ENCODE peak calls at places on chromosomes 3 and 15, in five cellular contexts. One of them, this sample, is unnamed.

GRCh38 chr15:58697220-58697619 is 52.3 kb downstream of the ADAM10 start:
- DNase-seq in SK-N-SH: no peak
- DNase-seq in hepatocyte: no peak
- DNase-seq in H9: no peak
- DNase-seq in mammary epithelial cell: no peak
- DNase-seq in this sample: no peak

GRCh38 chr15:40040770-40041169 is 1.8 kb upstream of the SRP14 start:
- DNase-seq in mammary epithelial cell: no peak
- DNase-seq in SK-N-SH: no peak
- DNase-seq in H9: no peak
- DNase-seq in hepatocyte: no peak
- DNase-seq in this sample: no peak

GRCh38 chr3:37249294-37249693 is 74.9 kb upstream of the LRRFIP2 start:
- DNase-seq in SK-N-SH: no peak
- DNase-seq in H9: no peak
- DNase-seq in hepatocyte: no peak
- DNase-seq in mammary epithelial cell: no peak
- DNase-seq in this sample: no peak

GRCh38 chr3:126310816-126311215 is 46.4 kb downstream of the KLF15 start:
- DNase-seq in H9: no peak
- DNase-seq in hepatocyte: no peak
- DNase-seq in SK-N-SH: no peak
- DNase-seq in mammary epithelial cell: no peak
- DNase-seq in this sample: no peak

GRCh38 chr3:135528638-135529037 is 436.9 kb upstream of the PPP2R3A start:
- DNase-seq in hepatocyte: peak; percentile 15
- DNase-seq in mammary epithelial cell: no peak
- DNase-seq in SK-N-SH: no peak
- DNase-seq in H9: no peak
- DNase-seq in this sample: no peak

GRCh38 chr3:112847692-112848091 is 1.0 kb upstream of the CD200R1L start:
- DNase-seq in mammary epithelial cell: no peak
- DNase-seq in SK-N-SH: no peak
- DNase-seq in H9: no peak
- DNase-seq in hepatocyte: no peak
- DNase-seq in this sample: no peak

GRCh38 chr15:71518661-71519060 is 291.7 kb upstream of the NR2E3 start:
- DNase-seq in mammary epithelial cell: peak; percentile 30
- DNase-seq in H9: no peak
- DNase-seq in SK-N-SH: no peak
- DNase-seq in hepatocyte: no peak
- DNase-seq in this sample: no peak

GRCh38 chr15:65323071-65323511 is 18.6 kb downstream of the RNU5B-1 start:
- DNase-seq in SK-N-SH: peak; percentile 94
- DNase-seq in mammary epithelial cell: no peak
- DNase-seq in hepatocyte: peak; percentile 76
- DNase-seq in H9: no peak
- DNase-seq in this sample: no peak

GRCh38 chr3:69004183-69004582 is 9.3 kb downstream of the EOGT start:
- DNase-seq in SK-N-SH: no peak
- DNase-seq in mammary epithelial cell: no peak
- DNase-seq in hepatocyte: no peak
- DNase-seq in H9: no peak
- DNase-seq in this sample: no peak

GRCh38 chr3:146187334-146187950 is 26.5 kb upstream of the PLOD2 start:
- DNase-seq in hepatocyte: peak; percentile 52
- DNase-seq in mammary epithelial cell: no peak
- DNase-seq in H9: no peak
- DNase-seq in SK-N-SH: no peak
- DNase-seq in this sample: peak; percentile 69

DNA sequence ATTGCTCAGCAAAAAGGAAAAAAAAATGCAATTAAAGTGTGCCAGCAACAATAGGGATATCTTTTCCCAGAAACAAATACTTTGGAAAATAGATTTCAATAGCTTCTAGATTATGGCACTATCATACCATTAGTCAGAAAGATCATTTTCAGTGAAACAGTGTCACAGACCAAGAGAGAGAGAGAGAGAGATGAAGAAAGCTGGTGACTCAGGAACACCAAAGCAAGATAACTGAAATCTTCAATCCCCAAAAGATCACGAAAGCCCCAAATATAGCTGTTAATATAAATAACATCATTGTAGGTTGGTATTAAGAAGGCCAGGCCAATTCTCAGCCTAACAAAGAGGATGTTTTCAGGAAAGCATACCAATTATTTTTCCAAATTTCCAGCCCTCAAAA is 57.4 kb downstream of the ZIC4 start:
- DNase-seq in SK-N-SH: no peak
- DNase-seq in hepatocyte: no peak
- DNase-seq in H9: no peak
- DNase-seq in mammary epithelial cell: no peak
- DNase-seq in this sample: no peak
- H3K4me1 ChIP-seq in SK-N-SH: no peaks in the 10 kb centered on the region
- H3K4me1 ChIP-seq in hepatocyte: no peaks in the 10 kb centered on the region
- H3K4me1 ChIP-seq in H9: no peaks in the 10 kb centered on the region
- H3K4me1 ChIP-seq in mammary epithelial cell: no peaks in the 10 kb centered on the region
- H3K4me1 ChIP-seq in this sample: no peaks in the 10 kb centered on the region

GRCh38 chr15:100528833-100529428 is at the start of gene CERS3:
- DNase-seq in hepatocyte: no peak
- DNase-seq in H9: no peak
- DNase-seq in SK-N-SH: no peak
- DNase-seq in mammary epithelial cell: peak; percentile 62
- DNase-seq in this sample: no peak

GRCh38 chr15:100531823-100532222 is 3.1 kb upstream of the CERS3 start:
- DNase-seq in hepatocyte: no peak
- DNase-seq in SK-N-SH: no peak
- DNase-seq in mammary epithelial cell: no peak
- DNase-seq in H9: no peak
- DNase-seq in this sample: no peak

GRCh38 chr15:100533934-100534333 is 5.2 kb upstream of the CERS3 start:
- DNase-seq in H9: no peak
- DNase-seq in SK-N-SH: no peak
- DNase-seq in mammary epithelial cell: peak; percentile 42
- DNase-seq in hepatocyte: no peak
- DNase-seq in this sample: no peak

GRCh38 chr15:100525894-100526512 is 2.7 kb downstream of the CERS3 start:
- DNase-seq in H9: no peak
- DNase-seq in hepatocyte: peak; percentile 42
- DNase-seq in SK-N-SH: no peak
- DNase-seq in mammary epithelial cell: no peak
- DNase-seq in this sample: no peak

DNA sequence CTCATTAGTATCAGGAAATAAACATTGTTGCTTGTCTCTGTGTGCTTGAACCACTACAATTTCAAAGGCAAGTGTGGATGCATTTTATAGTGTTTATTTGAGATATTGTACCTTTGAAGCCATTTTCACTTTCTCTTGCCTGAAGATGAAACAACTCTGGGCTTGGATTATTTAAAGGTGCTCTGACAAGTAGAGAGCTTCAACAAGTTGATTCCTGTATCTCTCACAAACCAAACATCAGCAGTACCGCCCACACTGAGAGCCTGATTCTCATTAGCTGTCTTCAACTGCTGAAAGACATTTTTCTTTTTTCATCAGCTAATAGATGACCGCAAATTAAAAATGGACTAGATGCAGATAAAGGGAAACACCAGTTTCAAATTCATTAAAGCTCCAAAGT is 806 bp upstream of the CERS3 start:
- DNase-seq in hepatocyte: no peak
- DNase-seq in H9: no peak
- DNase-seq in SK-N-SH: no peak
- DNase-seq in mammary epithelial cell: peak; percentile 71
- DNase-seq in this sample: no peak
- H3K4me2 ChIP-seq in hepatocyte: no peak overlapping the region
- H3K4me2 ChIP-seq in H9: no peak overlapping the region
- H3K4me2 ChIP-seq in SK-N-SH: no peak overlapping the region
- H3K4me2 ChIP-seq in mammary epithelial cell: peak overlapping the region; percentile 79
- H3K4me2 ChIP-seq in this sample: no peak overlapping the region

GRCh38 chr3:71388535-71389120 is 194.9 kb downstream of the FOXP1 start:
- DNase-seq in mammary epithelial cell: no peak
- DNase-seq in SK-N-SH: no peak
- DNase-seq in H9: no peak
- DNase-seq in hepatocyte: no peak
- DNase-seq in this sample: peak; percentile 72
- H3K79me2 ChIP-seq in mammary epithelial cell: no peaks in the 10 kb centered on the region
- H3K79me2 ChIP-seq in SK-N-SH: peaks cover 92% of the 10 kb centered on the region
- H3K79me2 ChIP-seq in H9: no peaks in the 10 kb centered on the region
- H3K79me2 ChIP-seq in hepatocyte: peaks cover 36% of the 10 kb centered on the region
- H3K79me2 ChIP-seq in this sample: peaks cover 91% of the 10 kb centered on the region

GRCh38 chr3:46427929-46428833 is 21.1 kb downstream of the CCRL2 start:
- DNase-seq in SK-N-SH: no peak
- DNase-seq in H9: no peak
- DNase-seq in hepatocyte: peak; percentile 53
- DNase-seq in mammary epithelial cell: no peak
- DNase-seq in this sample: peak; percentile 57

GRCh38 chr3:46435327-46435726 is 28.3 kb downstream of the CCRL2 start:
- DNase-seq in hepatocyte: no peak
- DNase-seq in SK-N-SH: no peak
- DNase-seq in mammary epithelial cell: no peak
- DNase-seq in H9: no peak
- DNase-seq in this sample: no peak

GRCh38 chr3:46429250-46429649 is 22.2 kb downstream of the CCRL2 start:
- DNase-seq in H9: no peak
- DNase-seq in mammary epithelial cell: no peak
- DNase-seq in hepatocyte: peak; percentile 26
- DNase-seq in SK-N-SH: no peak
- DNase-seq in this sample: no peak

GRCh38 chr3:46433841-46434240 is 26.8 kb downstream of the CCRL2 start:
- DNase-seq in hepatocyte: no peak
- DNase-seq in mammary epithelial cell: no peak
- DNase-seq in H9: no peak
- DNase-seq in SK-N-SH: no peak
- DNase-seq in this sample: no peak

DNA sequence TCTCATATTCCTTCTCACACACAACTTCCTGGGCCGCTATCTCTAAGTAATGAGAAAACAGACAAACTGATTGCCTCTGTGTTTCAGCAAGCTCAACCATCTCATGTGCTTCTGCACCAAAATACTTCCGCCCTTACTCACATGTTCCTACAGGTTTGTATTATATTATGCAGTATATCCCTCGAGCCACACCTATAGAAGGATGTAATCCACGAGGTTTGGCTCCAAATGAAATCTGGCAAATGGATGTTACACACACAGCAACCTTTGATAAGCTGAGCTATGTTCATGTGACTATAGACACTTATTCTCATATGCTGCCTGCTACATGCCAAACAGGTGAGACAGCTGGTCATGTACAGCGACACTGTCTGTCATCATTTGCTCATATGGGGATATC is 22.6 kb downstream of the CCRL2 start:
- DNase-seq in mammary epithelial cell: peak; percentile 92
- DNase-seq in H9: no peak
- DNase-seq in SK-N-SH: no peak
- DNase-seq in hepatocyte: peak; percentile 40
- DNase-seq in this sample: no peak
- H3K4me1 ChIP-seq in mammary epithelial cell: peaks cover 45% of the 10 kb centered on the region
- H3K4me1 ChIP-seq in H9: no peaks in the 10 kb centered on the region
- H3K4me1 ChIP-seq in SK-N-SH: no peaks in the 10 kb centered on the region
- H3K4me1 ChIP-seq in hepatocyte: peaks cover 15% of the 10 kb centered on the region
- H3K4me1 ChIP-seq in this sample: no peaks in the 10 kb centered on the region

DNA sequence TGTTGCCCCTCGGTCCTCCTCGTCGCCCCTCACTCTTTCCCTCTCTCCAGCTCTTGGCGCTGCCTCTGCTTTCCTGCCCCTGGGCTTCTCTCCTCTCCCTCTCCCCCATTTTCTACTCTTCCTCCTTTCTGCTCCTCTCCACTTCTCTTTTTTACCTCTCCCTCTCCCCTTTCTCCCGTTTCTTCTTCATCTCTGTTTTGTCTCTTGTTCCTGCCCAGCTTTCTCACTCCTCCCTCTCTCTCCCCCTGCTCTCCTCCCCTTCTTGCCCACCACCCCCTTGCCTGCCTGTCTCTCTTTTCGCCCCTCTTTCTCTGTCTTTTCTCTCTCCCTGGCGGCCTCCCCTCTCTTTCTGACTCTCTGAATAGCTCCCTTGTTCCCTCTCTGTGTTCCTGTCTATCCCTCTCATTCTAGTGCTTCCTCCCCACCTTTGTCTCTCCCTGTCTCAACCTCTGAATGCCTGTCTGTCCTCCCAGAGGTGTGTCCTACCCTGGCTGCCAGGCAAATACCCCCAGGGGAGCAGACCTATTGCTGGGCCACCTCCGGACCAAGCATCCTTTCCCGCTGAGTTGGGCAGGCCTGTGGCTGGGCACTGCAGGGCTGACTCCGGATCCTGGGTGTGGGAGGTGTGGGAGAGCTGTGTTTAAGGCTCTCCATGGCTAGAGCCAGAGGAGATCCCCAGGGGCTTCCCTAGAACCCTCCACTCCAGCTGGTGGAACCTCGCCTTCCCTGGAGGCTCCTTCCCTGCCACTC is 41.0 kb downstream of the EPHB3 start:
- DNase-seq in hepatocyte: no peak
- DNase-seq in H9: peak; percentile 46
- DNase-seq in mammary epithelial cell: peak; percentile 60
- DNase-seq in SK-N-SH: peak; percentile 61
- DNase-seq in this sample: no peak
- H3K4me2 ChIP-seq in hepatocyte: peak overlapping the region; percentile 80
- H3K4me2 ChIP-seq in H9: peak overlapping the region; percentile 50
- H3K4me2 ChIP-seq in mammary epithelial cell: peak overlapping the region; percentile 50
- H3K4me2 ChIP-seq in SK-N-SH: no peak overlapping the region
- H3K4me2 ChIP-seq in this sample: no peak overlapping the region

GRCh38 chr3:169971522-169971921 is 4.9 kb downstream of the SEC62 start:
- DNase-seq in SK-N-SH: no peak
- DNase-seq in hepatocyte: no peak
- DNase-seq in H9: no peak
- DNase-seq in mammary epithelial cell: no peak
- DNase-seq in this sample: no peak
- H3K79me2 ChIP-seq in SK-N-SH: peaks cover 100% of the 10 kb centered on the region
- H3K79me2 ChIP-seq in hepatocyte: peaks cover 96% of the 10 kb centered on the region
- H3K79me2 ChIP-seq in H9: peaks cover 29% of the 10 kb centered on the region
- H3K79me2 ChIP-seq in mammary epithelial cell: peaks cover 93% of the 10 kb centered on the region
- H3K79me2 ChIP-seq in this sample: peaks cover 100% of the 10 kb centered on the region

GRCh38 chr15:68283401-68283800 is 5.9 kb downstream of the FEM1B start:
- DNase-seq in SK-N-SH: no peak
- DNase-seq in mammary epithelial cell: no peak
- DNase-seq in hepatocyte: no peak
- DNase-seq in H9: no peak
- DNase-seq in this sample: no peak
- H3K4me1 ChIP-seq in SK-N-SH: peaks cover 9% of the 10 kb centered on the region
- H3K4me1 ChIP-seq in mammary epithelial cell: peaks cover 21% of the 10 kb centered on the region
- H3K4me1 ChIP-seq in hepatocyte: peaks cover 32% of the 10 kb centered on the region
- H3K4me1 ChIP-seq in H9: peaks cover 4% of the 10 kb centered on the region
- H3K4me1 ChIP-seq in this sample: peaks cover 46% of the 10 kb centered on the region

GRCh38 chr3:13460341-13460736 is 19.8 kb upstream of the HDAC11 start:
- DNase-seq in SK-N-SH: no peak
- DNase-seq in hepatocyte: no peak
- DNase-seq in mammary epithelial cell: no peak
- DNase-seq in H9: no peak
- DNase-seq in this sample: no peak
- H3K4me2 ChIP-seq in SK-N-SH: no peak overlapping the region
- H3K4me2 ChIP-seq in hepatocyte: no peak overlapping the region
- H3K4me2 ChIP-seq in mammary epithelial cell: no peak overlapping the region
- H3K4me2 ChIP-seq in H9: no peak overlapping the region
- H3K4me2 ChIP-seq in this sample: no peak overlapping the region

GRCh38 chr3:33076952-33077351 is 20.0 kb downstream of the GLB1 start:
- DNase-seq in SK-N-SH: no peak
- DNase-seq in H9: no peak
- DNase-seq in hepatocyte: no peak
- DNase-seq in mammary epithelial cell: no peak
- DNase-seq in this sample: no peak
- H3K79me2 ChIP-seq in SK-N-SH: peaks cover 13% of the 10 kb centered on the region
- H3K79me2 ChIP-seq in H9: no peaks in the 10 kb centered on the region
- H3K79me2 ChIP-seq in hepatocyte: peaks cover 47% of the 10 kb centered on the region
- H3K79me2 ChIP-seq in mammary epithelial cell: peaks cover 52% of the 10 kb centered on the region
- H3K79me2 ChIP-seq in this sample: peaks cover 74% of the 10 kb centered on the region

GRCh38 chr3:14438262-14438661 is 35.9 kb downstream of the SLC6A6 start:
- DNase-seq in SK-N-SH: no peak
- DNase-seq in hepatocyte: no peak
- DNase-seq in mammary epithelial cell: no peak
- DNase-seq in H9: no peak
- DNase-seq in this sample: no peak
- H3K4me1 ChIP-seq in SK-N-SH: peaks cover 55% of the 10 kb centered on the region
- H3K4me1 ChIP-seq in hepatocyte: peaks cover 26% of the 10 kb centered on the region
- H3K4me1 ChIP-seq in mammary epithelial cell: peaks cover 29% of the 10 kb centered on the region
- H3K4me1 ChIP-seq in H9: peaks cover 3% of the 10 kb centered on the region
- H3K4me1 ChIP-seq in this sample: peaks cover 48% of the 10 kb centered on the region